ENCODE peak calls at places on chromosomes 1 and 21, in five cellular contexts. One of them, this sample, is unnamed.

GRCh38 chr1:3313579-3313955 is 140.9 kb upstream of the ARHGEF16 start:
- DNase-seq in SK-N-SH: no peak
- DNase-seq in HepG2: no peak
- DNase-seq in GM12878: no peak
- DNase-seq in K562: no peak
- DNase-seq in this sample: no peak

GRCh38 chr1:242056988-242057744 is 58.3 kb upstream of the MAP1LC3C start:
- DNase-seq in HepG2: no peak
- DNase-seq in SK-N-SH: peak
- DNase-seq in K562: no peak
- DNase-seq in GM12878: no peak
- DNase-seq in this sample: no peak

GRCh38 chr1:180920702-180921101 is 8.0 kb downstream of the KIAA1614 start:
- DNase-seq in K562: peak
- DNase-seq in GM12878: no peak
- DNase-seq in HepG2: no peak
- DNase-seq in SK-N-SH: no peak
- DNase-seq in this sample: no peak

GRCh38 chr1:244191581-244191980 is 140.5 kb downstream of the ZBTB18 start:
- DNase-seq in SK-N-SH: no peak
- DNase-seq in HepG2: no peak
- DNase-seq in K562: no peak
- DNase-seq in GM12878: no peak
- DNase-seq in this sample: no peak

GRCh38 chr1:225712391-225712790 is 59.5 kb upstream of the ENAH start:
- DNase-seq in K562: no peak
- DNase-seq in HepG2: no peak
- DNase-seq in SK-N-SH: no peak
- DNase-seq in GM12878: no peak
- DNase-seq in this sample: peak

GRCh38 chr1:241985787-241986186 is 13.1 kb downstream of the MAP1LC3C start:
- DNase-seq in GM12878: no peak
- DNase-seq in HepG2: peak
- DNase-seq in SK-N-SH: peak
- DNase-seq in K562: peak
- DNase-seq in this sample: no peak

GRCh38 chr1:172002725-172003345 is 161.5 kb downstream of the DNM3 start:
- DNase-seq in SK-N-SH: peak
- DNase-seq in K562: peak
- DNase-seq in GM12878: peak
- DNase-seq in HepG2: peak
- DNase-seq in this sample: peak

GRCh38 chr1:53182111-53182593 is 14.5 kb upstream of the CPT2 start:
- DNase-seq in GM12878: peak
- DNase-seq in K562: peak
- DNase-seq in SK-N-SH: peak
- DNase-seq in HepG2: peak
- DNase-seq in this sample: no peak

GRCh38 chr1:31181515-31182343 is 58.0 kb downstream of the NKAIN1 start:
- DNase-seq in SK-N-SH: peak
- DNase-seq in HepG2: peak
- DNase-seq in GM12878: no peak
- DNase-seq in K562: peak
- DNase-seq in this sample: no peak

GRCh38 chr1:234397732-234398131 is 24.5 kb downstream of the COA6 start:
- DNase-seq in SK-N-SH: no peak
- DNase-seq in HepG2: no peak
- DNase-seq in GM12878: no peak
- DNase-seq in K562: no peak
- DNase-seq in this sample: no peak

GRCh38 chr1:156502749-156503671 is 2.4 kb upstream of the MEF2D start:
- DNase-seq in HepG2: no peak
- DNase-seq in GM12878: no peak
- DNase-seq in K562: no peak
- DNase-seq in SK-N-SH: no peak
- DNase-seq in this sample: peak

GRCh38 chr1:177983824-177984528 is 14.1 kb upstream of the SEC16B start:
- DNase-seq in HepG2: peak
- DNase-seq in SK-N-SH: peak
- DNase-seq in GM12878: no peak
- DNase-seq in K562: peak
- DNase-seq in this sample: no peak

GRCh38 chr1:99447716-99448115 is 183.4 kb downstream of the PLPPR4 start:
- DNase-seq in SK-N-SH: no peak
- DNase-seq in K562: no peak
- DNase-seq in HepG2: no peak
- DNase-seq in GM12878: no peak
- DNase-seq in this sample: no peak

GRCh38 chr1:167057297-167057688 is 32.9 kb downstream of the GPA33 start:
- DNase-seq in SK-N-SH: peak
- DNase-seq in K562: peak
- DNase-seq in HepG2: peak
- DNase-seq in GM12878: no peak
- DNase-seq in this sample: peak

GRCh38 chr1:1330366-1331067 is 563 bp upstream of the TAS1R3 start:
- DNase-seq in HepG2: no peak
- DNase-seq in SK-N-SH: peak
- DNase-seq in K562: no peak
- DNase-seq in GM12878: no peak
- DNase-seq in this sample: no peak

GRCh38 chr1:164343189-164343588 is 215.8 kb upstream of the PBX1 start:
- DNase-seq in GM12878: no peak
- DNase-seq in HepG2: no peak
- DNase-seq in K562: no peak
- DNase-seq in SK-N-SH: no peak
- DNase-seq in this sample: no peak

GRCh38 chr1:245095903-245096302 is 58.9 kb upstream of the KIF26B start:
- DNase-seq in HepG2: no peak
- DNase-seq in K562: no peak
- DNase-seq in GM12878: no peak
- DNase-seq in SK-N-SH: peak
- DNase-seq in this sample: no peak

GRCh38 chr1:167620002-167620401 is 10.0 kb upstream of the RCSD1 start:
- DNase-seq in HepG2: no peak
- DNase-seq in SK-N-SH: no peak
- DNase-seq in K562: peak
- DNase-seq in GM12878: no peak
- DNase-seq in this sample: no peak

GRCh38 chr1:22827666-22828065 is 117.0 kb downstream of the EPHB2 start:
- DNase-seq in K562: no peak
- DNase-seq in GM12878: no peak
- DNase-seq in HepG2: no peak
- DNase-seq in SK-N-SH: no peak
- DNase-seq in this sample: no peak

GRCh38 chr1:113641396-113641795 is 117.9 kb downstream of the PHTF1 start:
- DNase-seq in SK-N-SH: no peak
- DNase-seq in HepG2: no peak
- DNase-seq in K562: no peak
- DNase-seq in GM12878: no peak
- DNase-seq in this sample: no peak
- TF ChIP-seq REST in SK-N-SH: no peak
- TF ChIP-seq REST in HepG2: no peak
- TF ChIP-seq REST in K562: no peak
- TF ChIP-seq REST in GM12878: no peak
- TF ChIP-seq REST in this sample: no peak

GRCh38 chr1:33635336-33636012 is 163.0 kb downstream of the ZSCAN20 start:
- DNase-seq in HepG2: no peak
- DNase-seq in SK-N-SH: no peak
- DNase-seq in GM12878: no peak
- DNase-seq in K562: no peak
- DNase-seq in this sample: no peak

GRCh38 chr1:33637846-33638440 is 165.5 kb downstream of the ZSCAN20 start:
- DNase-seq in K562: no peak
- DNase-seq in HepG2: no peak
- DNase-seq in GM12878: no peak
- DNase-seq in SK-N-SH: no peak
- DNase-seq in this sample: no peak

GRCh38 chr1:33636209-33636608 is 163.8 kb downstream of the ZSCAN20 start:
- DNase-seq in SK-N-SH: no peak
- DNase-seq in HepG2: no peak
- DNase-seq in GM12878: no peak
- DNase-seq in K562: no peak
- DNase-seq in this sample: no peak

GRCh38 chr1:33640114-33640660 is 167.7 kb downstream of the ZSCAN20 start:
- DNase-seq in HepG2: no peak
- DNase-seq in K562: no peak
- DNase-seq in SK-N-SH: no peak
- DNase-seq in GM12878: no peak
- DNase-seq in this sample: no peak

GRCh38 chr1:33641099-33641830 is 168.8 kb downstream of the ZSCAN20 start:
- DNase-seq in K562: peak
- DNase-seq in GM12878: no peak
- DNase-seq in HepG2: peak
- DNase-seq in SK-N-SH: no peak
- DNase-seq in this sample: no peak
- TF ChIP-seq GABPA in K562: no peak
- TF ChIP-seq GABPA in GM12878: no peak
- TF ChIP-seq GABPA in HepG2: no peak
- TF ChIP-seq GABPA in SK-N-SH: no peak
- TF ChIP-seq GABPA in this sample: no peak

DNA sequence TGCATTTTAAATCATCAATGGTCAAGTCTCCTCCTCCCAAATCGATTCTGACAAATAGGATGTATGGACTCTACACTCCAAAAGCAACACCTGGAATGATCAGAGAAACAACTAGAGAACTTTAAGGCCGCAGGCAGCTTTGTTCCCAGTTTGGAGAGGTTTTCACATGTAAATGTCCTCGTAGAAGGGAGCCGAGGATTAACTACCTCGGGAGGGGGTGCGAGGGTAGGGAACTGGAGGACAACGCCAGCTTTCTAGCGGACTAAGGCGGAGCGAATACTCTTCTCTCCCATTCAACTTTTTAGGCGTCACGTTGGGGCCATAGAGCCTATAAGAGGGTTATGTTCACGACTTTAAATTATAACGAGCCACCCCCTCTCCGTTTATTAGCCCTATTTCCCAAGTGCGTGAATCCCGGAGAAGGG is 1.2 kb downstream of the SCAF4 start:
- DNase-seq in K562: peak
- DNase-seq in HepG2: peak
- DNase-seq in GM12878: no peak
- DNase-seq in SK-N-SH: no peak
- DNase-seq in this sample: no peak
- TF ChIP-seq REST in K562: no peak
- TF ChIP-seq REST in HepG2: no peak
- TF ChIP-seq REST in GM12878: no peak
- TF ChIP-seq REST in SK-N-SH: no peak
- TF ChIP-seq REST in this sample: no peak

DNA sequence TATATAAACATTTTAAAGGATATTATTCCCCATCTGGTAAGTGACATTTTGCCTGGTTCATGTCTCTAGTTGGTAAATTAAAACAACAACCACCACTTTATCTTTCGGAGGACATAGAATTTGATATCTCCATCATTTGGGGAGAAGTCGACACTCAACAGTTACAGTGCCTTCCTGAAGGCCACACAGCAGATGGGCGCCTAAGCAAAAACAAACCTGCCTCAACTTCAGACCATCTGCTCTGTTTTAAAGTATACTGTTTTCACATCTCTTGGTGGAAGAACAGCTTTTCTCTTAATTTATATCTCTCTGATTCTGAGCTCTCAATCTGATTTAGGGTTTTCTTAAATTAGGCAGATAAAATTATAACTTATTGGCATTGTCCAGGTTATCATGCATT is 282.2 kb downstream of the RYR2 start:
- DNase-seq in K562: no peak
- DNase-seq in HepG2: no peak
- DNase-seq in GM12878: no peak
- DNase-seq in SK-N-SH: no peak
- DNase-seq in this sample: no peak
- TF ChIP-seq GABPA in K562: no peak
- TF ChIP-seq GABPA in HepG2: no peak
- TF ChIP-seq GABPA in GM12878: no peak
- TF ChIP-seq GABPA in SK-N-SH: no peak
- TF ChIP-seq GABPA in this sample: no peak

DNA sequence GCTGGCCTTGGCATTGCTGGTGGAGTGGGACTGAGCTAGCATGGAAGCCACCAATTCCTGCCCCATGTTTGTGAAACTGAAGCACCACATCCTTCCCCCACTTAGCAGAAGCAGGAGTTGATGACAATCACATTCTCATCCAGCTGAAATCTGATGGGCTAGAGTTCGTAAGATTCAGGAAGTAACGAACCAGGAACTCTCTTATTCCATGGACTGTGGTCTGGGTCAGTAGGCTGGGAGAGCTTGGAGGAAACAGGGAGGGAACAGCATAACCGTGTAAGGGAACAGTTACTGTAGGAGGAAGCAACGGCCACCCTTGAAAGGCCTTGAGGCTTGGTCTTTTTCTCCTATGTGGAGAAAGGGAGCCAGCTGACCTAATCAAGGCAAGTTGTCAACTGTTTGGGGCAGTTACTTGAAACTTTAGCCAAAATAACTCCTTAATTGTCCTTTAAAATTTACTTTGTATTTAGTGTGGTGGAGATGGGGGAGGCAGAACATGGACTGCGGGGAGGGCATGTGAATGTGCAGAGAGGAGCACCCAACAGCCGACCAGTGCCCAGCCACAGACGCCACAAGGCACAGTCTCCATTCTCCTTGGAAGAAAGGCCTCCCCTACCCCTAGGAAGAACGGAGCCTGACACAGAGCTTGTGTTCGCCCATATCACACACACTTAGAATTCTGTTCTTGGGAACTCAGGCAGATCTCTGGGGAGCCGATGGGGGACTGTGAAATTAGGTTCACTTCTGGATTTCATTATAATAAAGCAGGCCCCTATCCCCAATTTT is 2.0 kb upstream of the COQ8A start:
- DNase-seq in HepG2: no peak
- DNase-seq in K562: no peak
- DNase-seq in SK-N-SH: no peak
- DNase-seq in GM12878: no peak
- DNase-seq in this sample: peak
- TF ChIP-seq REST in HepG2: no peak
- TF ChIP-seq REST in K562: no peak
- TF ChIP-seq REST in SK-N-SH: no peak
- TF ChIP-seq REST in GM12878: no peak
- TF ChIP-seq REST in this sample: no peak

DNA sequence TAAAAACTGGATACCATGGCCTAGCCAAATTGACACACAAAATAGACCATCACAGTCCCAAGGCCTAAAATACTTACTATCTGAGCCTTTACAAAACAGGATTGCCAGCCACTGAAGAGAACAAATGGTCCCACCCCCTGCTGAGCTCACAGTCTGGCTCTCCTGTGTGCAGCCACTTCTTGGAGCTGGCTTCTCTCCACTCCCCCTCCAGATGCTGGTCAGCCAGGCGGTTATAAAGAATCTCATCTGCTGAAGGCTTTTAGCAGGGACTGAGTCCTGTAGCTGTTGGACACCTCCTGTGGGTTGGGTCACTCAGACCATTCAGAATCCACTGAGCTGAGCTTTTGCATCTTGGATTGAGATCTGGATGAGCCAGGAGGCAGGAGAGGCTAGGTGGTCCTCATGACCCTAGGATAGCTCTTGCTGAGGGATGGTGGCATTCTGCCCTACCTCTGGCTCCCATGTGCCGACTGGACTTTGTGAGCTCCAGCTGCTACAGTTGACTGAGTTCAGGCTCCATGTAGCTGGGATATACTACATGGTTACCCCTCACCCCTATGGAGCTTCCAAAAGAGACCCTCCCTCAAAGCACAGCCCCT is 16.1 kb downstream of the OXCT2 start:
- DNase-seq in SK-N-SH: no peak
- DNase-seq in GM12878: no peak
- DNase-seq in HepG2: no peak
- DNase-seq in K562: no peak
- DNase-seq in this sample: no peak
- TF ChIP-seq GABPA in SK-N-SH: no peak
- TF ChIP-seq GABPA in GM12878: no peak
- TF ChIP-seq GABPA in HepG2: no peak
- TF ChIP-seq GABPA in K562: no peak
- TF ChIP-seq GABPA in this sample: no peak

This sample was measured in HL-60.